ENCODE peak calls at places on chromosome 2, in ten cellular contexts. Q, K, A, Z, M, U, V, C, T and O are unnamed samples.

GRCh38 chr2:172906401-172906811 is 169.2 kb upstream of the MAP3K20 start:
- DNase-seq in Q (no peak), K (no peak), M (no peak), T (no peak), C (no peak), U (no peak), A (no peak), Z (no peak), V (no peak), O (no peak)

GRCh38 chr2:25651066-25651465 is 22.3 kb downstream of the DTNB start:
- DNase-seq in C (no peak), Z (no peak), K (no peak), A (no peak), M (no peak), U (no peak), Q (no peak), T (peak), V (no peak), O (peak)

GRCh38 chr2:46690825-46691224 is 211.5 kb downstream of the TMEM247 start:
- DNase-seq in K (no peak), A (peak), M (no peak), Z (no peak), Q (no peak), C (no peak), V (no peak), U (no peak), T (peak), O (peak)

GRCh38 chr2:213279961-213280360 is 4.3 kb upstream of the SPAG16 start:
- DNase-seq in Z (no peak), Q (no peak), T (no peak), C (no peak), M (no peak), U (no peak), A (no peak), V (no peak), K (no peak), O (no peak)

GRCh38 chr2:191846787-191847620 is at the start of gene CAVIN2:
- DNase-seq in U (no peak), Q (peak), C (no peak), T (peak), A (no peak), K (no peak), V (no peak), Z (peak), M (peak), O (no peak)

GRCh38 chr2:9083287-9083686 is 79.8 kb upstream of the MBOAT2 start:
- DNase-seq in U (no peak), Z (no peak), Q (no peak), M (no peak), T (no peak), V (no peak), C (no peak), K (no peak), A (no peak), O (no peak)

GRCh38 chr2:127807678-127808353 is 3.2 kb downstream of the WDR33 start:
- DNase-seq in K (no peak), C (no peak), U (no peak), Z (no peak), M (no peak), T (no peak), Q (no peak), V (no peak), A (no peak), O (no peak)

GRCh38 chr2:147099845-147100244 is 745.0 kb upstream of the ACVR2A start:
- DNase-seq in Q (no peak), U (no peak), M (no peak), V (no peak), C (no peak), A (no peak), T (no peak), K (no peak), Z (no peak), O (no peak)

GRCh38 chr2:45843136-45843535 is 191.7 kb downstream of the PRKCE start:
- DNase-seq in A (no peak), K (no peak), Z (no peak), T (no peak), M (peak), U (no peak), C (no peak), Q (no peak), V (peak), O (no peak)

GRCh38 chr2:179909845-179910734 is 48.7 kb upstream of the ZNF385B start:
- DNase-seq in Q (no peak), Z (no peak), K (no peak), T (no peak), U (no peak), M (no peak), A (no peak), C (no peak), V (no peak), O (no peak)

GRCh38 chr2:35503738-35504160 is 851.8 kb upstream of the CRIM1 start:
- DNase-seq in C (no peak), V (no peak), K (no peak), U (no peak), M (no peak), T (no peak), A (peak), Z (no peak), Q (no peak), O (no peak)

GRCh38 chr2:16537347-16537746 is 128.3 kb downstream of the CYRIA start:
- DNase-seq in K (no peak), M (no peak), T (peak), Z (no peak), C (no peak), U (no peak), V (no peak), Q (no peak), A (no peak), O (peak)

GRCh38 chr2:240596491-240596931 is 10.0 kb downstream of the CAPN10 start:
- DNase-seq in U (no peak), M (no peak), Q (no peak), T (no peak), Z (no peak), C (peak), A (no peak), K (no peak), V (no peak), O (no peak)

GRCh38 chr2:118492335-118492734 is 355.1 kb downstream of the EN1 start:
- DNase-seq in U (no peak), M (no peak), Q (peak), T (peak), K (no peak), V (no peak), Z (no peak), A (no peak), C (no peak), O (peak)

GRCh38 chr2:143819190-143819735 is 690.0 kb downstream of the ARHGAP15 start:
- DNase-seq in Z (no peak), K (no peak), A (no peak), U (no peak), M (no peak), Q (peak), C (no peak), V (no peak), T (no peak), O (no peak)

GRCh38 chr2:120229341-120229740 is 6.1 kb upstream of the TMEM185B start:
- DNase-seq in C (no peak), Z (no peak), V (no peak), A (no peak), T (no peak), U (no peak), K (no peak), Q (no peak), M (no peak), O (no peak)

GRCh38 chr2:6855860-6856547 is 9.7 kb downstream of the CMPK2 start:
- DNase-seq in M (no peak), Q (no peak), V (no peak), T (no peak), C (no peak), Z (no peak), U (no peak), A (no peak), K (no peak), O (no peak)

GRCh38 chr2:136005462-136006205 is 20.2 kb upstream of the DARS1 start:
- DNase-seq in Z (no peak), V (no peak), K (no peak), Q (no peak), T (peak), M (no peak), C (no peak), U (peak), A (no peak), O (no peak)

GRCh38 chr2:95346236-95346737 is 49.1 kb downstream of the KCNIP3 start:
- DNase-seq in Z (no peak), M (no peak), U (peak), A (peak), C (peak), K (peak), T (peak), V (no peak), Q (no peak), O (no peak)

GRCh38 chr2:216572582-216573578 is 60.3 kb upstream of the IGFBP2 start:
- DNase-seq in A (no peak), K (no peak), M (no peak), U (no peak), Z (no peak), T (no peak), C (no peak), Q (no peak), V (no peak), O (no peak)

GRCh38 chr2:66833036-66833435 is 398.1 kb downstream of the MEIS1 start:
- DNase-seq in T (peak), V (no peak), Z (no peak), A (no peak), Q (no peak), M (no peak), C (no peak), K (no peak), U (no peak), O (no peak)

GRCh38 chr2:196376984-196377877 is 205.9 kb upstream of the STK17B start:
- DNase-seq in A (no peak), U (peak), M (peak), C (peak), K (no peak), Z (no peak), V (no peak), T (peak), Q (no peak), O (no peak)